ENCODE peak calls at places on chromosomes 2 and 18, in four cellular contexts. K is HepG2, V is GM12878, T is WTC11. H is an unnamed sample.

GRCh38 chr2:157443795-157444642 is at the start of gene CYTIP:
- DNase-seq in K (no peak), V (peak; percentile 91), T (no peak), H (peak; percentile 8)

GRCh38 chr18:77539860-77540259 is 290.2 kb downstream of the GALR1 start:
- DNase-seq in K (no peak), V (no peak), T (no peak), H (no peak)

GRCh38 chr2:203814661-203815540 is 52.7 kb upstream of the CTLA4 start:
- DNase-seq in K (peak; percentile 88), V (no peak), T (peak; percentile 50), H (peak; percentile 48)

GRCh38 chr2:240806459-240806858 is 13.6 kb downstream of the KIF1A start:
- DNase-seq in K (no peak), V (no peak), T (no peak), H (no peak)

GRCh38 chr2:155518094-155518493 is 814.4 kb downstream of the NR4A2 start:
- DNase-seq in K (no peak), V (no peak), T (no peak), H (no peak)

GRCh38 chr2:10064932-10065682 is 15.1 kb downstream of the CYS1 start:
- DNase-seq in K (no peak), V (no peak), T (peak; percentile 28), H (no peak)

GRCh38 chr2:3021720-3022119 is 355.9 kb downstream of the EIPR1 start:
- DNase-seq in K (no peak), V (no peak), T (no peak), H (no peak)

GRCh38 chr2:120825370-120826259 is 89.9 kb downstream of the GLI2 start:
- DNase-seq in K (no peak), V (no peak), T (no peak), H (no peak)

GRCh38 chr2:183037281-183037659 is 987 bp downstream of the NCKAP1 start:
- DNase-seq in K (peak; percentile 20), V (no peak), T (no peak), H (peak; percentile 57)

GRCh38 chr18:67242001-67242400 is 274.5 kb downstream of the DSEL start:
- DNase-seq in K (no peak), V (no peak), T (no peak), H (no peak)

GRCh38 chr18:27748336-27748735 is 428.6 kb downstream of the CDH2 start:
- DNase-seq in K (no peak), V (no peak), T (no peak), H (no peak)

GRCh38 chr2:38898256-38898655 is 8.6 kb downstream of the ARHGEF33 start:
- DNase-seq in K (no peak), V (no peak), T (no peak), H (no peak)

GRCh38 chr2:25976884-25977741 is 5.2 kb downstream of the KIF3C start:
- DNase-seq in K (no peak), V (no peak), T (no peak), H (no peak)

GRCh38 chr2:62014102-62014501 is 108.6 kb downstream of the COMMD1 start:
- DNase-seq in K (peak; percentile 38), V (no peak), T (no peak), H (peak; percentile 18)

GRCh38 chr2:33411765-33412164 is 64.7 kb upstream of the RASGRP3 start:
- DNase-seq in K (peak; percentile 15), V (no peak), T (no peak), H (no peak)

GRCh38 chr2:143688248-143688647 is 559.0 kb downstream of the ARHGAP15 start:
- DNase-seq in K (no peak), V (no peak), T (no peak), H (no peak)

GRCh38 chr2:143686585-143687164 is 557.5 kb downstream of the ARHGAP15 start:
- DNase-seq in K (peak; percentile 35), V (no peak), T (no peak), H (peak; percentile 47)

GRCh38 chr2:143691136-143691535 is 561.9 kb downstream of the ARHGAP15 start:
- DNase-seq in K (no peak), V (no peak), T (no peak), H (no peak)

GRCh38 chr2:143690204-143690603 is 561.0 kb downstream of the ARHGAP15 start:
- DNase-seq in K (no peak), V (no peak), T (no peak), H (no peak)

DNA sequence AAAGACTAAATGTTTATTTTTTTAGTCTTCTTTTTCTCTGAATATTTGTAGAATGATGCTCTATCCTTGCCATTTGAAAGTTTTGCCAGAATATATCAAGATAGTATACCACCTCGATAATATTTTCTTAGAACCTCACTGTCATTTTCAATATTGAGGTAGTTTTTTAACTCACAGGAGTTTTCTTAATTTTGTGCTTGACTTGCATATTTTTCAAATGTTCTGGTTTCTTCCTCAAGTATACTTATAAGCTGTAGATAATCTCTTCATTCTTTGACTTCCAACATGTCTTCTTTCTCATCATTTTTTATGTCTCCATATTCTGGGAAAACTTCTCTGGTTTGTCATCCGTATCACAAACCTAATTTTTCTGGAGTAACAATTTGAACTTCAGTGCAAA is 559.6 kb downstream of the ARHGAP15 start:
- DNase-seq in K (no peak), V (no peak), T (no peak), H (no peak)
- TF ChIP-seq CREM in K (no peak), V (no peak), T (no peak), H (no peak)

GRCh38 chr2:223366566-223366965 is 235.6 kb downstream of the SCG2 start:
- DNase-seq in K (no peak), V (no peak), T (no peak), H (no peak)

GRCh38 chr2:223363085-223363484 is 239.1 kb downstream of the SCG2 start:
- DNase-seq in K (no peak), V (no peak), T (no peak), H (no peak)
- TF ChIP-seq CREB1 in K (no peak), V (no peak), T (no peak), H (no peak)

GRCh38 chr2:11698009-11698922 is 28.3 kb upstream of the NTSR2 start:
- DNase-seq in K (peak; percentile 92), V (no peak), T (no peak), H (no peak)

GRCh38 chr2:11701206-11701605 is 31.2 kb upstream of the NTSR2 start:
- DNase-seq in K (no peak), V (no peak), T (no peak), H (no peak)

GRCh38 chr2:11697103-11697871 is 27.3 kb upstream of the NTSR2 start:
- DNase-seq in K (no peak), V (no peak), T (no peak), H (no peak)

GRCh38 chr2:11701831-11702301 is 31.9 kb upstream of the NTSR2 start:
- DNase-seq in K (no peak), V (peak; percentile 13), T (no peak), H (no peak)

GRCh38 chr2:11699686-11700670 is 30.0 kb upstream of the NTSR2 start:
- DNase-seq in K (no peak), V (no peak), T (no peak), H (no peak)
- TF ChIP-seq CREM in K (no peak), V (no peak), T (no peak), H (no peak)

DNA sequence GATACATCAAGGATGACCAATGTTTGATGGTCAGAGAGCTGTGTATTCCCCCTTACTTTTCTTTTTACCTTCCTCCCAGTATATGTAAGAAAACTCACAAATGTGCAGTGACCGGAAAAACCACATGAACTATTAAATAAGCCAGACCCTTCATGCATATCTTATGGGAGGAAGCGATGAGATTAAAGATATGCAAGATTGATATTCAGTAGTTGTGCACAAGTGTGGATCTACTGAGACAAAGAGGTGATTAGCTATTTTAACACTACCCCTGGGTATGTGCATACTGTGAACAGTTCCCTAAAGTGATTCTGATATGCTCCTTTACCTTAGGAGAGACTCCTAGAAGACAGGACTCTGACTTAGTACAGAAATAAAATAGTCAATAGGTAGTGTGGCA is 328.3 kb downstream of the EPHA4 start:
- DNase-seq in K (no peak), V (no peak), T (no peak), H (no peak)
- TF ChIP-seq CREB1 in K (no peak), V (no peak), T (no peak), H (no peak)

H was measured in K562.